ENCODE peak calls at places on chromosomes 3 and 15, in nine cellular contexts. T is GM04503, K is RWPE2, O is neural crest cell, Z is smooth muscle cell of the brain vasculature, W is AG09319, J is HCEC 1CT, M is fibroblast of lung, B is astrocyte of the spinal cord. H is an unnamed sample.

GRCh38 chr3:18233987-18234716 is 191.0 kb downstream of the SATB1 start:
- DNase-seq in T (no peak), K (no peak), O (no peak), Z (no peak), W (no peak), J (no peak), M (no peak), B (no peak), H (peak)

GRCh38 chr3:193563999-193564398 is 9.3 kb upstream of the ATP13A4 start:
- DNase-seq in T (no peak), K (no peak), O (no peak), Z (no peak), W (no peak), J (no peak), M (no peak), B (no peak), H (peak)

GRCh38 chr3:56932858-56933257 is 127.6 kb upstream of the SPATA12 start:
- DNase-seq in T (no peak), K (no peak), O (no peak), Z (no peak), W (no peak), J (no peak), M (no peak), B (no peak), H (no peak)

GRCh38 chr3:66531256-66531655 is 30.4 kb upstream of the LRIG1 start:
- DNase-seq in T (no peak), K (no peak), O (no peak), Z (no peak), W (no peak), J (no peak), M (no peak), B (no peak), H (no peak)

GRCh38 chr15:38635170-38635569 is 70.6 kb upstream of the RASGRP1 start:
- DNase-seq in T (no peak), K (no peak), O (no peak), Z (no peak), W (no peak), J (no peak), M (no peak), B (no peak), H (no peak)

GRCh38 chr3:134201201-134202130 is 49.2 kb downstream of the RYK start:
- DNase-seq in T (peak), K (no peak), O (no peak), Z (no peak), W (peak), J (peak), M (peak), B (peak), H (peak)

GRCh38 chr3:141553055-141553454 is 66.2 kb downstream of the RASA2 start:
- DNase-seq in T (no peak), K (no peak), O (no peak), Z (no peak), W (no peak), J (no peak), M (no peak), B (no peak), H (no peak)

GRCh38 chr3:186166036-186166435 is 57.1 kb upstream of the ETV5 start:
- DNase-seq in T (no peak), K (no peak), O (no peak), Z (no peak), W (no peak), J (no peak), M (peak), B (no peak), H (no peak)

GRCh38 chr15:52415628-52416027 is 113.1 kb downstream of the MYO5A start:
- DNase-seq in T (no peak), K (no peak), O (no peak), Z (no peak), W (no peak), J (no peak), M (no peak), B (peak), H (no peak)

GRCh38 chr15:75200765-75201608 is 695 bp upstream of the C15orf39 start:
- DNase-seq in T (peak), K (peak), O (no peak), Z (no peak), W (no peak), J (no peak), M (peak), B (peak), H (peak)

GRCh38 chr15:74235962-74236361 is at the start of gene CCDC33:
- DNase-seq in T (no peak), K (no peak), O (no peak), Z (no peak), W (no peak), J (no peak), M (no peak), B (no peak), H (no peak)

GRCh38 chr3:197501496-197501878 is 54.3 kb downstream of the BDH1 start:
- DNase-seq in T (no peak), K (no peak), O (no peak), Z (no peak), W (no peak), J (peak), M (peak), B (peak), H (no peak)

GRCh38 chr3:5023777-5024346 is 44.6 kb downstream of the BHLHE40 start:
- DNase-seq in T (no peak), K (no peak), O (no peak), Z (no peak), W (no peak), J (no peak), M (no peak), B (peak), H (no peak)

GRCh38 chr3:104269771-104270170 is 1096.9 kb upstream of the ALCAM start:
- DNase-seq in T (no peak), K (no peak), O (no peak), Z (no peak), W (no peak), J (no peak), M (no peak), B (peak), H (no peak)

GRCh38 chr3:23885210-23885609 is 31.6 kb downstream of the NKIRAS1 start:
- DNase-seq in T (no peak), K (no peak), O (no peak), Z (no peak), W (no peak), J (no peak), M (no peak), B (no peak), H (peak)

GRCh38 chr3:129461461-129462146 is 21.6 kb downstream of the IFT122 start:
- DNase-seq in T (no peak), K (no peak), O (no peak), Z (no peak), W (no peak), J (peak), M (peak), B (no peak), H (peak)

GRCh38 chr3:183428140-183429023 is at the start of gene MCF2L2:
- DNase-seq in T (no peak), K (peak), O (peak), Z (no peak), W (no peak), J (no peak), M (peak), B (peak), H (peak)

GRCh38 chr15:63942486-63943365 is 103.6 kb downstream of the DAPK2 start:
- DNase-seq in T (no peak), K (no peak), O (no peak), Z (no peak), W (no peak), J (no peak), M (no peak), B (no peak), H (no peak)

GRCh38 chr15:49372366-49372765 is 50.7 kb upstream of the FGF7 start:
- DNase-seq in T (no peak), K (no peak), O (no peak), Z (no peak), W (no peak), J (no peak), M (no peak), B (no peak), H (no peak)

GRCh38 chr15:101188517-101189340 is 63.1 kb downstream of the CHSY1 start:
- DNase-seq in T (peak), K (no peak), O (no peak), Z (no peak), W (no peak), J (peak), M (peak), B (peak), H (peak)

GRCh38 chr15:22963546-22964125 is 16.5 kb downstream of the CYFIP1 start:
- DNase-seq in T (no peak), K (no peak), O (no peak), Z (no peak), W (no peak), J (no peak), M (no peak), B (no peak), H (no peak)

GRCh38 chr3:151871639-151872468 is 1.6 kb upstream of the SUCNR1 start:
- DNase-seq in T (no peak), K (no peak), O (no peak), Z (no peak), W (no peak), J (no peak), M (no peak), B (no peak), H (peak)

GRCh38 chr3:55244247-55244646 is 242.9 kb downstream of the WNT5A start:
- DNase-seq in T (no peak), K (no peak), O (no peak), Z (no peak), W (no peak), J (no peak), M (no peak), B (no peak), H (no peak)

GRCh38 chr15:41936649-41937567 is 35.4 kb downstream of the EHD4 start:
- DNase-seq in T (no peak), K (no peak), O (no peak), Z (no peak), W (no peak), J (no peak), M (no peak), B (peak), H (peak)

GRCh38 chr15:85702321-85703230 is 92.1 kb downstream of the KLHL25 start:
- DNase-seq in T (no peak), K (no peak), O (no peak), Z (no peak), W (no peak), J (peak), M (peak), B (peak), H (no peak)

GRCh38 chr3:197378987-197379718 is 80.7 kb upstream of the DLG1 start:
- DNase-seq in T (no peak), K (no peak), O (no peak), Z (no peak), W (no peak), J (no peak), M (no peak), B (no peak), H (no peak)

GRCh38 chr3:197421021-197421420 is 122.6 kb upstream of the DLG1 start:
- DNase-seq in T (no peak), K (no peak), O (no peak), Z (no peak), W (no peak), J (no peak), M (no peak), B (no peak), H (no peak)

GRCh38 chr15:82849556-82850241 is 40.3 kb downstream of the WHAMM start:
- DNase-seq in T (peak), K (peak), O (peak), Z (peak), W (peak), J (peak), M (peak), B (peak), H (peak)

GRCh38 chr3:38126121-38126892 is 10.6 kb downstream of the ACAA1 start:
- DNase-seq in T (no peak), K (peak), O (no peak), Z (no peak), W (no peak), J (no peak), M (no peak), B (no peak), H (no peak)

GRCh38 chr3:186842426-186843038 is at the start of gene ADIPOQ:
- DNase-seq in T (no peak), K (no peak), O (no peak), Z (no peak), W (no peak), J (no peak), M (no peak), B (no peak), H (no peak)

GRCh38 chr15:39834256-39834655 is 51.6 kb upstream of the FSIP1 start:
- DNase-seq in T (peak), K (no peak), O (no peak), Z (no peak), W (no peak), J (peak), M (peak), B (peak), H (no peak)

GRCh38 chr3:54134713-54135112 is 12.4 kb downstream of the CACNA2D3 start:
- DNase-seq in T (no peak), K (no peak), O (no peak), Z (no peak), W (no peak), J (no peak), M (no peak), B (no peak), H (no peak)

GRCh38 chr15:39283531-39283930 is 297.3 kb upstream of the THBS1 start:
- DNase-seq in T (no peak), K (no peak), O (no peak), Z (no peak), W (no peak), J (no peak), M (peak), B (peak), H (no peak)

GRCh38 chr3:129502641-129503386 is 25.6 kb upstream of the RHO start:
- DNase-seq in T (no peak), K (no peak), O (no peak), Z (no peak), W (no peak), J (no peak), M (no peak), B (no peak), H (no peak)

GRCh38 chr3:123353852-123354238 is 95.0 kb downstream of the ADCY5 start:
- DNase-seq in T (peak), K (no peak), O (no peak), Z (no peak), W (no peak), J (peak), M (no peak), B (peak), H (no peak)

GRCh38 chr15:92624401-92624991 is 31.1 kb downstream of the FAM174B start:
- DNase-seq in T (peak), K (no peak), O (no peak), Z (no peak), W (no peak), J (no peak), M (no peak), B (peak), H (peak)

GRCh38 chr3:133933097-133934024 is 37.7 kb upstream of the RAB6B start:
- DNase-seq in T (no peak), K (peak), O (no peak), Z (no peak), W (no peak), J (no peak), M (no peak), B (no peak), H (peak)

GRCh38 chr15:89136818-89137772 is 48.8 kb downstream of the ABHD2 start:
- DNase-seq in T (peak), K (peak), O (no peak), Z (no peak), W (no peak), J (no peak), M (peak), B (no peak), H (peak)

H was measured in trophoblast cell.